ENCODE peak calls at places on chromosome 9, in four cellular contexts. P, O, X and K are unnamed samples.

GRCh38 chr9:91777437-91777836 is 172.6 kb downstream of the ROR2 start:
- DNase-seq in P (no peak), O (no peak), X (peak), K (peak)

GRCh38 chr9:2645569-2645968 is 24.0 kb downstream of the VLDLR start:
- DNase-seq in P (no peak), O (no peak), X (no peak), K (no peak)

GRCh38 chr9:130149654-130150286 is 22.4 kb upstream of the NCS1 start:
- DNase-seq in P (no peak), O (no peak), X (no peak), K (no peak)

GRCh38 chr9:107067715-107068416 is 204.9 kb downstream of the ZNF462 start:
- DNase-seq in P (no peak), O (no peak), X (no peak), K (peak)

GRCh38 chr9:93682155-93682968 is 106.0 kb downstream of the PHF2 start:
- DNase-seq in P (peak), O (peak), X (peak), K (peak)

GRCh38 chr9:105053209-105053652 is 125.3 kb upstream of the ABCA1 start:
- DNase-seq in P (peak), O (no peak), X (peak), K (no peak)

GRCh38 chr9:106600955-106601354 is 262.0 kb upstream of the ZNF462 start:
- DNase-seq in P (no peak), O (no peak), X (no peak), K (no peak)

GRCh38 chr9:112558476-112558875 is 71.8 kb downstream of the KIAA1958 start:
- DNase-seq in P (peak), O (no peak), X (peak), K (no peak)

GRCh38 chr9:127166111-127166510 is 43.7 kb upstream of the ANGPTL2 start:
- DNase-seq in P (no peak), O (no peak), X (no peak), K (no peak)

GRCh38 chr9:133142657-133143592 is 20.8 kb downstream of the GBGT1 start:
- DNase-seq in P (no peak), O (no peak), X (no peak), K (peak)

GRCh38 chr9:3708751-3709150 is 182.9 kb upstream of the RFX3 start:
- DNase-seq in P (peak), O (no peak), X (peak), K (no peak)

GRCh38 chr9:116219686-116220085 is 66.1 kb downstream of the PAPPA start:
- DNase-seq in P (no peak), O (peak), X (peak), K (no peak)

GRCh38 chr9:133862585-133863041 is 124.5 kb upstream of the SARDH start:
- DNase-seq in P (no peak), O (peak), X (no peak), K (no peak)

GRCh38 chr9:792331-793260 is 48.9 kb upstream of the DMRT1 start:
- DNase-seq in P (no peak), O (no peak), X (no peak), K (no peak)

GRCh38 chr9:69295872-69296562 is 29.0 kb upstream of the ENTREP1 start:
- DNase-seq in P (no peak), O (peak), X (no peak), K (no peak)

GRCh38 chr9:130186839-130187522 is 14.8 kb downstream of the NCS1 start:
- DNase-seq in P (peak), O (peak), X (peak), K (peak)

GRCh38 chr9:6149315-6149714 is 66.3 kb upstream of the IL33 start:
- DNase-seq in P (no peak), O (peak), X (no peak), K (no peak)

GRCh38 chr9:36154213-36154952 is 14.8 kb upstream of the CCIN start:
- DNase-seq in P (peak), O (peak), X (peak), K (no peak)

GRCh38 chr9:95115104-95115503 is 202.4 kb downstream of the FANCC start:
- DNase-seq in P (no peak), O (no peak), X (no peak), K (no peak)

GRCh38 chr9:93139365-93140182 is 5.5 kb upstream of the NINJ1 start:
- DNase-seq in P (no peak), O (no peak), X (no peak), K (no peak)

GRCh38 chr9:68704804-68705635 is at the start of gene PIP5K1B:
- DNase-seq in P (peak), O (peak), X (peak), K (peak)

GRCh38 chr9:131255731-131256197 is 20.5 kb downstream of the FAM78A start:
- DNase-seq in P (no peak), O (peak), X (no peak), K (no peak)

GRCh38 chr9:131254107-131254491 is 22.2 kb downstream of the FAM78A start:
- DNase-seq in P (no peak), O (peak), X (no peak), K (no peak)

GRCh38 chr9:131257266-131258025 is 18.9 kb downstream of the FAM78A start:
- DNase-seq in P (no peak), O (peak), X (no peak), K (no peak)

GRCh38 chr9:131252120-131252519 is 24.2 kb downstream of the FAM78A start:
- DNase-seq in P (no peak), O (no peak), X (no peak), K (no peak)
- H3K4me3 ChIP-seq in P (no peak), O (peak), X (no peak), K (peak)

GRCh38 chr9:121266906-121267650 is 884 bp upstream of the GSN start:
- DNase-seq in P (no peak), O (no peak), X (peak), K (no peak)

GRCh38 chr9:121268598-121269029 is 652 bp downstream of the GSN start:
- DNase-seq in P (no peak), O (no peak), X (peak), K (no peak)

GRCh38 chr9:121269030-121269887 is 1.3 kb downstream of the GSN start:
- DNase-seq in P (peak), O (no peak), X (peak), K (peak)

GRCh38 chr9:121266356-121266755 is 1.6 kb upstream of the GSN start:
- DNase-seq in P (no peak), O (no peak), X (no peak), K (no peak)

DNA sequence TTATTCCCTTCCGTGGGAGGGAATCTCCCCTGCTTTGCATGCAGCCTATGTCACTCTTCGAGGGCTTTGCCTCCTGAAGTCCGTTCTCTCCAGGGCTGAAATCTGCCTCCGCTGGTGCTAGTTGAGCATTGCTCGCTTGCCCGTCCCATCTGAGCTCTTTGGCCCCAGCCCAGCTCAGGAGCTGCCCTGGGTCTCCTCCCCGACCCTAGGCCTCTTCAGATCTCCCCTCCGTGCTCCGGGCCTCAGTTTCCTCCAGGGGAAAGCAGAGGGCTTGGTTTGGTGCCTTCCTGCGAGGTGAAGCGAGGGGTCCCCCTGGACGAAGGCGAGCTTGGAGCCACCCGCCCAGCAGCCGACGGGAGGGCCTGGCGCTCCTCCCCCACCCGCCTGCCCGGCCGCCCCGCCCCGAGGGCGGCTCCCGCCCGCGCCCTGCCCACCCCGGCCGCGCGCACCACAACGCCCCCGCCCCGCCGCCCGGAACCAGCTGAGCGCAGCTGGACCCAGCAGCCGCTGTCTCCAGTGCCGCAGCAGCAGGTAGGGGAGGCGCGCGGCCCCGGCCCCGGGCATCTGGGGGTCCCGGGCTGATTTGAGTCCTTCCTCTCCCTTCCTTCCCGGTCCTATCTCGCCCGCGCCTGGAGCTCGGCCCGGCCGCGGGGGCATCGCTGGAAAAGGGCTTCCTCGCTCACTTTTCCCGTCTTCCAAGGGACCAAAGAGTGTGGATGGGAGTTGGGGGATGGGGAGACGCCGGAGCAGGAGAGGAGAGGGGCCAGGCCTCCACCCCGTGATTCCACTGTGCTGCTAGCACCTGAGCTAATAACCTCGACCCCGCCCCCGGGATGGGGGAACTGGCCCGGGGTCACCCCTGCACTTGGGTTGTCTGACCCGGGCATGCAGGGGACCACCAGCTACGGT is at the start of gene GSN:
- DNase-seq in P (peak), O (peak), X (peak), K (peak)
- TF ChIP-seq CTCF in P (no peak), O (no peak), X (peak), K (no peak)

GRCh38 chr9:19127881-19128719 is 808 bp upstream of the PLIN2 start:
- DNase-seq in P (no peak), O (peak), X (peak), K (peak)

GRCh38 chr9:19119801-19120440 is 7.4 kb downstream of the PLIN2 start:
- DNase-seq in P (no peak), O (no peak), X (no peak), K (no peak)

GRCh38 chr9:19120846-19121245 is 6.4 kb downstream of the PLIN2 start:
- DNase-seq in P (no peak), O (no peak), X (no peak), K (no peak)

GRCh38 chr9:19122490-19123042 is 4.7 kb downstream of the PLIN2 start:
- DNase-seq in P (no peak), O (no peak), X (no peak), K (no peak)

GRCh38 chr9:19124430-19124793 is 2.9 kb downstream of the PLIN2 start:
- DNase-seq in P (no peak), O (no peak), X (no peak), K (no peak)
- H3K27ac ChIP-seq in P (no peak), O (peak), X (no peak), K (no peak)

GRCh38 chr9:76691761-76692313 is 72.4 kb upstream of the PCA3 start:
- DNase-seq in P (no peak), O (no peak), X (no peak), K (peak)
- H3K4me3 ChIP-seq in P (no peak), O (peak), X (peak), K (no peak)

GRCh38 chr9:88583901-88584596 is 49.1 kb downstream of the NXNL2 start:
- DNase-seq in P (peak), O (no peak), X (peak), K (no peak)
- TF ChIP-seq CTCF in P (no peak), O (no peak), X (peak), K (no peak)

GRCh38 chr9:137200311-137201204 is at the start of gene TPRN:
- DNase-seq in P (peak), O (peak), X (peak), K (peak)
- H3K27ac ChIP-seq in P (peak), O (peak), X (peak), K (peak)

GRCh38 chr9:71895122-71895521 is 15.9 kb downstream of the ABHD17B start:
- DNase-seq in P (no peak), O (no peak), X (peak), K (no peak)
- H3K4me3 ChIP-seq in P (no peak), O (no peak), X (no peak), K (no peak)